ENCODE peak calls at places on chromosomes 11 and 22, in nine cellular contexts. Q is ovary, U is IMR-90, I is NB4, Y is AG04450, N is heart right ventricle, M is GM13977, B is lower lobe of right lung, L is breast epithelium. F is an unnamed sample.

GRCh38 chr22:29454186-29454745 is 15.9 kb downstream of the RFPL1 start:
- DNase-seq in Q (no peak), U (no peak), I (no peak), Y (no peak), N (no peak), M (no peak), B (no peak), L (no peak), F (no peak)

GRCh38 chr22:44970291-44970690 is 39.5 kb downstream of the PHF21B start:
- DNase-seq in Q (no peak), U (no peak), I (no peak), Y (no peak), N (no peak), M (no peak), B (no peak), L (no peak), F (no peak)

GRCh38 chr11:91188484-91188883 is 965.6 kb upstream of the CHORDC1 start:
- DNase-seq in Q (no peak), U (no peak), I (no peak), Y (no peak), N (no peak), M (no peak), B (no peak), L (no peak), F (no peak)

GRCh38 chr22:35537252-35537651 is 3.4 kb upstream of the RASD2 start:
- DNase-seq in Q (no peak), U (no peak), I (no peak), Y (no peak), N (no peak), M (no peak), B (no peak), L (no peak), F (no peak)

GRCh38 chr11:64802370-64803162 is 448 bp downstream of the MAP4K2 start:
- DNase-seq in Q (no peak), U (no peak), I (no peak), Y (no peak), N (no peak), M (peak; percentile 49), B (no peak), L (no peak), F (peak; percentile 53)

GRCh38 chr11:129766858-129767604 is 48.6 kb upstream of the TMEM45B start:
- DNase-seq in Q (no peak), U (peak; percentile 23), I (peak; percentile 69), Y (no peak), N (no peak), M (no peak), B (no peak), L (no peak), F (peak; percentile 33)

GRCh38 chr11:65013692-65014145 is 241 bp upstream of the ARL2 start:
- DNase-seq in Q (peak; percentile 93), U (peak; percentile 87), I (peak; percentile 97), Y (peak; percentile 70), N (peak; percentile 94), M (peak; percentile 97), B (peak; percentile 94), L (peak; percentile 80), F (peak; percentile 91)

GRCh38 chr22:27207907-27208306 is 550.5 kb downstream of the MIAT start:
- DNase-seq in Q (no peak), U (peak; percentile 39), I (no peak), Y (no peak), N (no peak), M (no peak), B (no peak), L (no peak), F (no peak)

GRCh38 chr11:113341388-113342165 is 27.2 kb downstream of the TTC12 start:
- DNase-seq in Q (no peak), U (no peak), I (no peak), Y (no peak), N (no peak), M (no peak), B (no peak), L (no peak), F (no peak)

GRCh38 chr11:17502630-17503029 is 26.0 kb upstream of the ABCC8 start:
- DNase-seq in Q (no peak), U (no peak), I (no peak), Y (no peak), N (no peak), M (no peak), B (no peak), L (no peak), F (no peak)

GRCh38 chr11:17500673-17501072 is 24.0 kb upstream of the ABCC8 start:
- DNase-seq in Q (no peak), U (no peak), I (no peak), Y (no peak), N (no peak), M (no peak), B (no peak), L (no peak), F (no peak)

GRCh38 chr11:17498058-17498457 is 21.4 kb upstream of the ABCC8 start:
- DNase-seq in Q (no peak), U (no peak), I (peak; percentile 60), Y (no peak), N (no peak), M (no peak), B (no peak), L (no peak), F (no peak)

GRCh38 chr11:17496406-17496805 is 19.8 kb upstream of the ABCC8 start:
- DNase-seq in Q (no peak), U (no peak), I (no peak), Y (no peak), N (no peak), M (no peak), B (no peak), L (no peak), F (no peak)

GRCh38 chr11:17498475-17498874 is 21.8 kb upstream of the ABCC8 start:
- DNase-seq in Q (no peak), U (no peak), I (peak; percentile 6), Y (no peak), N (no peak), M (no peak), B (no peak), L (no peak), F (no peak)
- TF ChIP-seq CTCF in Q (no peak), U (peak; percentile 17), I (no peak), Y (peak; percentile 33), N (no peak), M (peak; percentile 21), B (no peak), L (no peak), F (no peak)

GRCh38 chr11:44916316-44916715 is 34.4 kb downstream of the TP53I11 start:
- DNase-seq in Q (no peak), U (no peak), I (no peak), Y (no peak), N (no peak), M (no peak), B (no peak), L (no peak), F (no peak)
- TF ChIP-seq CTCF in Q (no peak), U (no peak), I (no peak), Y (no peak), N (no peak), M (no peak), B (no peak), L (no peak), F (no peak)

DNA sequence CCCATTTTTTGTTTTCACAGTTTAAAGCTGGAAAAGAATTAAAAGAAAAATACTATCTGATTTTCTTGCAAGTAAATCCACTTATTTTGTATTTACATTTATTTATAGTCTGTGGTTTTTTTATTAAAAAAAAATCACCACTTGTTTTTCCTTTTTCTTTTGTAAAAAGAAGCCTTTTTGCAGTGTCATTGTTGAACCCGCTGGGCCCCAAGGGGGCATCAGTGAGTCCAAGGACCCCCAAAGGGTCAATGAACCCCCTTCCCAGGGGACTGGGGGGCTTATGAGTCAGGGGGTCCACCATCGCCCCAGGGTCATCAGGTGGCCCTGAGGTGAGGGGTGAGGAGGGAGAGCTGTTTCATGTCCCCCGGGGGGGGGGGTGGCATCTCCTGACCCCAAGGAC is 34.0 kb upstream of the EIF3D start:
- DNase-seq in Q (no peak), U (no peak), I (no peak), Y (no peak), N (no peak), M (no peak), B (no peak), L (no peak), F (no peak)
- TF ChIP-seq CTCF in Q (no peak), U (no peak), I (no peak), Y (no peak), N (no peak), M (no peak), B (no peak), L (no peak), F (no peak)

GRCh38 chr11:107860688-107861087 is 2.1 kb upstream of the SLC35F2 start:
- DNase-seq in Q (no peak), U (no peak), I (no peak), Y (no peak), N (no peak), M (no peak), B (no peak), L (no peak), F (no peak)
- TF ChIP-seq CTCF in Q (no peak), U (no peak), I (no peak), Y (no peak), N (no peak), M (no peak), B (no peak), L (no peak), F (no peak)